ENCODE peak calls at places on chromosomes 2 and 18, in six cellular contexts. One of them, this sample, is unnamed.

GRCh38 chr18:79598046-79598884 is 81.3 kb upstream of the CTDP1 start:
- DNase-seq in CD8-positive, alpha-beta T cell: no peak
- DNase-seq in bronchial epithelial cell: no peak
- DNase-seq in epithelial cell of esophagus: no peak
- DNase-seq in fibroblast of pulmonary artery: no peak
- DNase-seq in neural progenitor cell: no peak
- DNase-seq in this sample: no peak

GRCh38 chr2:16824472-16824871 is 158.8 kb upstream of the CYRIA start:
- DNase-seq in CD8-positive, alpha-beta T cell: no peak
- DNase-seq in bronchial epithelial cell: peak; percentile 92
- DNase-seq in epithelial cell of esophagus: peak; percentile 66
- DNase-seq in fibroblast of pulmonary artery: no peak
- DNase-seq in neural progenitor cell: no peak
- DNase-seq in this sample: no peak

GRCh38 chr2:186806591-186806990 is 42.4 kb downstream of the ZSWIM2 start:
- DNase-seq in CD8-positive, alpha-beta T cell: no peak
- DNase-seq in bronchial epithelial cell: no peak
- DNase-seq in epithelial cell of esophagus: no peak
- DNase-seq in fibroblast of pulmonary artery: no peak
- DNase-seq in neural progenitor cell: no peak
- DNase-seq in this sample: no peak

GRCh38 chr2:7523557-7524210 is 606.5 kb downstream of the RNF144A start:
- DNase-seq in CD8-positive, alpha-beta T cell: no peak
- DNase-seq in bronchial epithelial cell: no peak
- DNase-seq in epithelial cell of esophagus: no peak
- DNase-seq in fibroblast of pulmonary artery: no peak
- DNase-seq in neural progenitor cell: no peak
- DNase-seq in this sample: no peak

GRCh38 chr2:96962567-96963203 is 23.7 kb downstream of the FAM178B start:
- DNase-seq in CD8-positive, alpha-beta T cell: peak; percentile 87
- DNase-seq in bronchial epithelial cell: no peak
- DNase-seq in epithelial cell of esophagus: no peak
- DNase-seq in fibroblast of pulmonary artery: no peak
- DNase-seq in neural progenitor cell: no peak
- DNase-seq in this sample: no peak

GRCh38 chr2:99425022-99425421 is 64.8 kb downstream of the REV1 start:
- DNase-seq in CD8-positive, alpha-beta T cell: no peak
- DNase-seq in bronchial epithelial cell: peak; percentile 79
- DNase-seq in epithelial cell of esophagus: peak; percentile 81
- DNase-seq in fibroblast of pulmonary artery: peak; percentile 94
- DNase-seq in neural progenitor cell: no peak
- DNase-seq in this sample: peak; percentile 91

GRCh38 chr18:49355028-49355427 is 105.4 kb downstream of the DYM start:
- DNase-seq in CD8-positive, alpha-beta T cell: no peak
- DNase-seq in bronchial epithelial cell: no peak
- DNase-seq in epithelial cell of esophagus: no peak
- DNase-seq in fibroblast of pulmonary artery: no peak
- DNase-seq in neural progenitor cell: no peak
- DNase-seq in this sample: no peak

GRCh38 chr2:128312411-128312810 is 6.3 kb downstream of the HS6ST1 start:
- DNase-seq in CD8-positive, alpha-beta T cell: peak; percentile 4
- DNase-seq in bronchial epithelial cell: no peak
- DNase-seq in epithelial cell of esophagus: no peak
- DNase-seq in fibroblast of pulmonary artery: no peak
- DNase-seq in neural progenitor cell: no peak
- DNase-seq in this sample: no peak

DNA sequence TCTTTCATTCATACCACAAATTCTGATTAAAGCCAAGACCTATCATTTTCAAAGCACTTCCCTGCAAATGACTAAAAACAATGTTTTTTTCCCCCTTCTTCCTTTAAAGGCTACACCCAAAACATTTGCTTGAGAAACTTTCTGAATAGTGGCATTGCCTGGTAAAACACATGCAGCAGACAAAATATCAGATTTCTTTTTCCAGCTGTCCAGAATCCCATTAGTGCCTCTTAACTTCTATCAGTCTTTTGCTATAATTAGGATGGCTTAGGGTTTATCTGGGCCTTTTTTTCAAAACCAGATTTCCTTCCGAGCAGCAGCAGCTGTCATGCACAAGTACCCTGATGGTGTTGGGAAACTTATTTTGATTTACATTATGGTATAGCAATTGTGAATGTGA is 50.6 kb downstream of the ALPK2 start:
- DNase-seq in CD8-positive, alpha-beta T cell: no peak
- DNase-seq in bronchial epithelial cell: no peak
- DNase-seq in epithelial cell of esophagus: no peak
- DNase-seq in fibroblast of pulmonary artery: no peak
- DNase-seq in neural progenitor cell: no peak
- DNase-seq in this sample: peak; percentile 13
- H3K4me3 ChIP-seq in CD8-positive, alpha-beta T cell: no peak overlapping the region
- H3K4me3 ChIP-seq in bronchial epithelial cell: no peak overlapping the region
- H3K4me3 ChIP-seq in epithelial cell of esophagus: no peak overlapping the region
- H3K4me3 ChIP-seq in fibroblast of pulmonary artery: peak overlapping the region; percentile 37
- H3K4me3 ChIP-seq in neural progenitor cell: no peak overlapping the region
- H3K4me3 ChIP-seq in this sample: peak overlapping the region; percentile 53

GRCh38 chr2:55912926-55913325 is 10.7 kb downstream of the EFEMP1 start:
- DNase-seq in CD8-positive, alpha-beta T cell: no peak
- DNase-seq in bronchial epithelial cell: no peak
- DNase-seq in epithelial cell of esophagus: no peak
- DNase-seq in fibroblast of pulmonary artery: no peak
- DNase-seq in neural progenitor cell: no peak
- DNase-seq in this sample: no peak

GRCh38 chr2:55917713-55918390 is 5.7 kb downstream of the EFEMP1 start:
- DNase-seq in CD8-positive, alpha-beta T cell: no peak
- DNase-seq in bronchial epithelial cell: no peak
- DNase-seq in epithelial cell of esophagus: no peak
- DNase-seq in fibroblast of pulmonary artery: no peak
- DNase-seq in neural progenitor cell: no peak
- DNase-seq in this sample: no peak

GRCh38 chr2:55917117-55917516 is 6.5 kb downstream of the EFEMP1 start:
- DNase-seq in CD8-positive, alpha-beta T cell: no peak
- DNase-seq in bronchial epithelial cell: no peak
- DNase-seq in epithelial cell of esophagus: no peak
- DNase-seq in fibroblast of pulmonary artery: no peak
- DNase-seq in neural progenitor cell: no peak
- DNase-seq in this sample: no peak

GRCh38 chr2:55916473-55917049 is 7.0 kb downstream of the EFEMP1 start:
- DNase-seq in CD8-positive, alpha-beta T cell: no peak
- DNase-seq in bronchial epithelial cell: no peak
- DNase-seq in epithelial cell of esophagus: no peak
- DNase-seq in fibroblast of pulmonary artery: no peak
- DNase-seq in neural progenitor cell: no peak
- DNase-seq in this sample: no peak

DNA sequence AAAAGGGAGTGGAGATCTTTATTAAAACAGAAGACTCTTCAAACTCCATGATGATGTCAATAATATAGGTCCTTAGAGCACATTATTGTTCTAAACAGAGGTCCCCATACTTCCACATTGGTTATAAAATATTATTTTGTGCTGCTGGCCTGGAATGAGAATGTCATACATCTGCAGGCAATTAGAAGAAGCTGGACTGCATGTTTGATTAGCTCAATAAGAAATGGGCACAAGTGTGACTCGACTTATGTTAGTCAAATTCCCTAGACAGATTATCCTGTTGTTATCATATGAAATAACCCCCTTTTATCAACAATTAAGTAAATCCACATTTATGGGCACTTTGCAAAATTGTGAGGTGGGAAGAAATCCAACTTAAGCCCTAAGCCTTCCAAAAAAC is 8.8 kb downstream of the EFEMP1 start:
- DNase-seq in CD8-positive, alpha-beta T cell: no peak
- DNase-seq in bronchial epithelial cell: no peak
- DNase-seq in epithelial cell of esophagus: no peak
- DNase-seq in fibroblast of pulmonary artery: no peak
- DNase-seq in neural progenitor cell: no peak
- DNase-seq in this sample: no peak
- H3K4me3 ChIP-seq in CD8-positive, alpha-beta T cell: no peak overlapping the region
- H3K4me3 ChIP-seq in bronchial epithelial cell: no peak overlapping the region
- H3K4me3 ChIP-seq in epithelial cell of esophagus: no peak overlapping the region
- H3K4me3 ChIP-seq in fibroblast of pulmonary artery: peak overlapping the region; percentile 43
- H3K4me3 ChIP-seq in neural progenitor cell: no peak overlapping the region
- H3K4me3 ChIP-seq in this sample: no peak overlapping the region

GRCh38 chr18:23145613-23146012 is 10.3 kb downstream of the CABLES1 start:
- DNase-seq in CD8-positive, alpha-beta T cell: no peak
- DNase-seq in bronchial epithelial cell: no peak
- DNase-seq in epithelial cell of esophagus: no peak
- DNase-seq in fibroblast of pulmonary artery: no peak
- DNase-seq in neural progenitor cell: no peak
- DNase-seq in this sample: no peak
- H3K4me3 ChIP-seq in CD8-positive, alpha-beta T cell: no peak overlapping the region
- H3K4me3 ChIP-seq in bronchial epithelial cell: no peak overlapping the region
- H3K4me3 ChIP-seq in epithelial cell of esophagus: no peak overlapping the region
- H3K4me3 ChIP-seq in fibroblast of pulmonary artery: no peak overlapping the region
- H3K4me3 ChIP-seq in neural progenitor cell: no peak overlapping the region
- H3K4me3 ChIP-seq in this sample: no peak overlapping the region

GRCh38 chr2:42047488-42048317 is at the start of gene PKDCC:
- DNase-seq in CD8-positive, alpha-beta T cell: no peak
- DNase-seq in bronchial epithelial cell: no peak
- DNase-seq in epithelial cell of esophagus: peak; percentile 47
- DNase-seq in fibroblast of pulmonary artery: peak; percentile 86
- DNase-seq in neural progenitor cell: peak; percentile 95
- DNase-seq in this sample: no peak

GRCh38 chr2:42046819-42047487 is 868 bp upstream of the PKDCC start:
- DNase-seq in CD8-positive, alpha-beta T cell: no peak
- DNase-seq in bronchial epithelial cell: no peak
- DNase-seq in epithelial cell of esophagus: no peak
- DNase-seq in fibroblast of pulmonary artery: peak; percentile 50
- DNase-seq in neural progenitor cell: peak; percentile 97
- DNase-seq in this sample: no peak

GRCh38 chr2:42044939-42045338 is 2.9 kb upstream of the PKDCC start:
- DNase-seq in CD8-positive, alpha-beta T cell: no peak
- DNase-seq in bronchial epithelial cell: no peak
- DNase-seq in epithelial cell of esophagus: no peak
- DNase-seq in fibroblast of pulmonary artery: no peak
- DNase-seq in neural progenitor cell: no peak
- DNase-seq in this sample: no peak

GRCh38 chr2:42045389-42045788 is 2.4 kb upstream of the PKDCC start:
- DNase-seq in CD8-positive, alpha-beta T cell: no peak
- DNase-seq in bronchial epithelial cell: no peak
- DNase-seq in epithelial cell of esophagus: no peak
- DNase-seq in fibroblast of pulmonary artery: no peak
- DNase-seq in neural progenitor cell: no peak
- DNase-seq in this sample: no peak

DNA sequence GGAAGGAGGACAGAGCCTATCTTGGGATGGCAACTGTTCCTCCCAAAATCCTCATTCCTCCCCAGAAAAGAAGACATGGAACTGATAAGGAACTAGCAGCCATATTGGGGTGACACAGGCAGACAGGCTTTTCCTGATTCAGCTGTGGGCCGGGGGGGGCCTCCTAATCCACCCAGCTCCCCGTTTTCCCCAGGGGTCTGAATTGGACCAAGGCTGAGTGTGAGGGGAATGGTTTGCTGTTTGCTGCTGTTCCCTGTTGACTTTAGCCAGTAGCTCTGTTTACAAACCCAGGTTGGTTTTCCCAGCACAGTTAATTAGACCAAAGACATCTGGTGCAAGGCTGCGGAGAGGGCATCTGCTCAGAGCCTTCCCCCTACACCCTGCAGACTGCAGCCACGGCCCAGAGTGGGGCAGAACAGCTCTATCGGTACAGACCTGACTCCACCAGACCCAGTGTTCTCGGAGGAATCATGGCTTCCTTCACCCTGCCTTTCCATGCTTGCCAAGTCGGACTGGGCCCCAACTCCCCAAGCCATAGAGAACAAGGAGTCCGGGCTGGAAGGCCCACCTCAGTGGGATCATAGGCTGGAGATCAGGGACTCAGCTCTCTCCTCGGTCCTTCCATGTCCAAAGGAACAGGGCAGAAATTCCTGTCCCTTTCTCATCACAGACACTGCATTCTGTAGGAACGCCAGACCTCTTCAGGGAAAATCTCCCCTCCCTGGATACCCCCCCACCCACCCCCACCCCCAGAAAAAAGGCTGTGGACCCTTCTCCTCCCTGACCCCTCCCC is 1.7 kb upstream of the PKDCC start:
- DNase-seq in CD8-positive, alpha-beta T cell: no peak
- DNase-seq in bronchial epithelial cell: no peak
- DNase-seq in epithelial cell of esophagus: no peak
- DNase-seq in fibroblast of pulmonary artery: no peak
- DNase-seq in neural progenitor cell: peak; percentile 63
- DNase-seq in this sample: no peak
- H3K4me3 ChIP-seq in CD8-positive, alpha-beta T cell: no peak overlapping the region
- H3K4me3 ChIP-seq in bronchial epithelial cell: no peak overlapping the region
- H3K4me3 ChIP-seq in epithelial cell of esophagus: no peak overlapping the region
- H3K4me3 ChIP-seq in fibroblast of pulmonary artery: no peak overlapping the region
- H3K4me3 ChIP-seq in neural progenitor cell: peak overlapping the region; percentile 96
- H3K4me3 ChIP-seq in this sample: no peak overlapping the region

GRCh38 chr2:206443735-206444527 is 599 bp downstream of the ADAM23 start:
- DNase-seq in CD8-positive, alpha-beta T cell: no peak
- DNase-seq in bronchial epithelial cell: no peak
- DNase-seq in epithelial cell of esophagus: peak; percentile 16
- DNase-seq in fibroblast of pulmonary artery: peak; percentile 32
- DNase-seq in neural progenitor cell: peak; percentile 86
- DNase-seq in this sample: peak; percentile 7

GRCh38 chr2:206442854-206443734 is at the start of gene ADAM23:
- DNase-seq in CD8-positive, alpha-beta T cell: peak; percentile 18
- DNase-seq in bronchial epithelial cell: no peak
- DNase-seq in epithelial cell of esophagus: peak; percentile 9
- DNase-seq in fibroblast of pulmonary artery: peak; percentile 40
- DNase-seq in neural progenitor cell: peak; percentile 92
- DNase-seq in this sample: peak; percentile 29

GRCh38 chr2:206445948-206446347 is 2.6 kb downstream of the ADAM23 start:
- DNase-seq in CD8-positive, alpha-beta T cell: no peak
- DNase-seq in bronchial epithelial cell: no peak
- DNase-seq in epithelial cell of esophagus: no peak
- DNase-seq in fibroblast of pulmonary artery: no peak
- DNase-seq in neural progenitor cell: no peak
- DNase-seq in this sample: no peak

GRCh38 chr2:206438196-206438727 is 5.1 kb upstream of the ADAM23 start:
- DNase-seq in CD8-positive, alpha-beta T cell: no peak
- DNase-seq in bronchial epithelial cell: no peak
- DNase-seq in epithelial cell of esophagus: no peak
- DNase-seq in fibroblast of pulmonary artery: no peak
- DNase-seq in neural progenitor cell: no peak
- DNase-seq in this sample: no peak

DNA sequence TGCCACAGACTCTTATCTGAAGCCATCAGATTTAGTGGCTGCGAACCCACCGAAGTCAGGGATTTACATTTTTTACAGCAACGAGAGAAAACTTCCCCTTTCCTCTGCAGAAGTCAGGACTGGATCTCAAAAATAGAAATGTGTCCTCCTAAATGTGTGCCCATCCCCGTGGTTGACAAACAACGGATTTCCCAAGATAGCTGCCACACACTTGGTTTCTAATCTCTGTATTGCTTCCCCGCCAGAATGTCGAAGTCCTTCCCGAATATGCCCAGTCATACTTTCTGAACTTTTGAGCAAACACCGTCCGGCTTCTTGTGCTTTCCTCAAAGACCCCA is 847 bp upstream of the ADAM23 start:
- DNase-seq in CD8-positive, alpha-beta T cell: no peak
- DNase-seq in bronchial epithelial cell: no peak
- DNase-seq in epithelial cell of esophagus: no peak
- DNase-seq in fibroblast of pulmonary artery: no peak
- DNase-seq in neural progenitor cell: no peak
- DNase-seq in this sample: no peak
- H3K4me3 ChIP-seq in CD8-positive, alpha-beta T cell: no peak overlapping the region
- H3K4me3 ChIP-seq in bronchial epithelial cell: no peak overlapping the region
- H3K4me3 ChIP-seq in epithelial cell of esophagus: no peak overlapping the region
- H3K4me3 ChIP-seq in fibroblast of pulmonary artery: peak overlapping the region; percentile 48
- H3K4me3 ChIP-seq in neural progenitor cell: peak overlapping the region; percentile 99
- H3K4me3 ChIP-seq in this sample: peak overlapping the region; percentile 62

This sample was measured in brain microvascular endothelial cell.